ENCODE peak calls at places on chromosomes 3 and 15, in seven cellular contexts. B is stomach, P is PC-9, I is AG04450, H is Caco-2, Q is SK-N-SH, K is HL-60. C is an unnamed sample.

GRCh38 chr3:171966533-171967136 is 72.7 kb upstream of the FNDC3B start:
- DNase-seq in P (no peak), B (no peak), Q (no peak), K (no peak), I (no peak), H (no peak), C (no peak)

GRCh38 chr3:154943981-154944380 is 136.1 kb upstream of the MME start:
- DNase-seq in P (no peak), I (no peak), H (no peak), B (no peak), Q (no peak), K (no peak), C (no peak)

GRCh38 chr3:72152551-72153476 is 367.9 kb upstream of the PROK2 start:
- DNase-seq in Q (peak), P (no peak), I (peak), H (no peak), K (no peak), B (peak), C (peak)

GRCh38 chr3:131193671-131194291 is 167.1 kb downstream of the NEK11 start:
- DNase-seq in B (no peak), P (no peak), I (no peak), Q (peak), H (no peak), K (no peak), C (no peak)

GRCh38 chr15:83658406-83658805 is 4.5 kb downstream of the ADAMTSL3 start:
- DNase-seq in H (no peak), Q (no peak), I (no peak), K (no peak), P (no peak), B (no peak), C (no peak)

GRCh38 chr3:156997351-156997750 is 162.6 kb downstream of the CCNL1 start:
- DNase-seq in H (no peak), Q (no peak), K (no peak), P (peak), B (no peak), I (no peak), C (no peak)

GRCh38 chr3:5310509-5310908 is 123.0 kb downstream of the EDEM1 start:
- DNase-seq in Q (no peak), B (no peak), I (no peak), H (no peak), P (no peak), K (no peak), C (no peak)

GRCh38 chr15:90190606-90191343 is 10.4 kb upstream of the SEMA4B start:
- DNase-seq in B (peak), I (no peak), H (no peak), P (peak), K (no peak), Q (no peak), C (no peak)

GRCh38 chr3:32220006-32220405 is 18.5 kb upstream of the CMTM8 start:
- DNase-seq in I (no peak), P (no peak), K (no peak), B (no peak), Q (no peak), H (no peak), C (no peak)

GRCh38 chr15:99446565-99447496 is 119.0 kb upstream of the MEF2A start:
- DNase-seq in K (no peak), B (peak), I (no peak), Q (peak), P (no peak), H (no peak), C (no peak)

GRCh38 chr3:187044206-187044605 is 95.1 kb downstream of the RPL39L start:
- DNase-seq in P (no peak), B (no peak), Q (no peak), K (no peak), H (no peak), I (no peak), C (no peak)

GRCh38 chr3:129824926-129825541 is 68.5 kb downstream of the TMCC1 start:
- DNase-seq in I (peak), B (no peak), P (peak), H (peak), K (peak), Q (peak), C (peak)

GRCh38 chr15:90004671-90005070 is 3.5 kb downstream of the ZNF710 start:
- DNase-seq in K (peak), P (no peak), Q (no peak), I (peak), H (no peak), B (no peak), C (peak)

GRCh38 chr15:69390575-69390974 is 23.6 kb upstream of the KIF23 start:
- DNase-seq in Q (no peak), K (no peak), B (no peak), P (peak), H (no peak), I (no peak), C (no peak)

GRCh38 chr3:72418149-72418686 is 430.0 kb downstream of the SHQ1 start:
- DNase-seq in I (no peak), H (no peak), K (no peak), B (no peak), P (no peak), Q (no peak), C (no peak)

GRCh38 chr15:67685008-67685599 is 140.2 kb upstream of the SKOR1 start:
- DNase-seq in K (no peak), P (no peak), I (no peak), H (no peak), B (no peak), Q (peak), C (no peak)

GRCh38 chr3:132004571-132004970 is 30.2 kb downstream of the CPNE4 start:
- DNase-seq in K (no peak), Q (no peak), I (no peak), B (no peak), P (no peak), H (no peak), C (no peak)

GRCh38 chr3:14435175-14436011 is 33.0 kb downstream of the SLC6A6 start:
- DNase-seq in P (peak), Q (no peak), K (no peak), H (no peak), I (no peak), B (peak), C (no peak)

GRCh38 chr3:29245441-29245840 is 35.4 kb upstream of the RBMS3 start:
- DNase-seq in I (no peak), P (no peak), Q (no peak), B (no peak), H (no peak), K (no peak), C (no peak)

GRCh38 chr3:38022887-38023709 is 6.3 kb downstream of the PLCD1 start:
- DNase-seq in P (no peak), B (no peak), I (no peak), K (no peak), H (no peak), Q (no peak), C (no peak)

GRCh38 chr3:38114875-38115644 is 21.9 kb downstream of the ACAA1 start:
- DNase-seq in P (no peak), K (no peak), Q (no peak), I (no peak), H (peak), B (no peak), C (no peak)

GRCh38 chr3:101823525-101823924 is 25.8 kb upstream of the NFKBIZ start:
- DNase-seq in Q (no peak), H (no peak), I (no peak), K (no peak), B (no peak), P (no peak), C (no peak)

GRCh38 chr3:42129014-42129953 is 38.1 kb downstream of the TRAK1 start:
- DNase-seq in P (peak), K (no peak), Q (no peak), H (peak), B (peak), I (no peak), C (no peak)

GRCh38 chr3:147649475-147649874 is 240.3 kb downstream of the ZIC1 start:
- DNase-seq in Q (no peak), P (no peak), H (no peak), B (no peak), K (no peak), I (no peak), C (no peak)

GRCh38 chr3:37287776-37288175 is 113.4 kb upstream of the LRRFIP2 start:
- DNase-seq in B (no peak), I (no peak), P (no peak), Q (no peak), H (no peak), K (no peak), C (no peak)

GRCh38 chr15:74333093-74333492 is 34.4 kb downstream of the CYP11A1 start:
- DNase-seq in K (no peak), H (no peak), I (no peak), Q (no peak), B (no peak), P (no peak), C (no peak)

GRCh38 chr3:193031909-193032308 is 114.3 kb upstream of the MB21D2 start:
- DNase-seq in B (no peak), P (no peak), Q (no peak), I (no peak), K (no peak), H (no peak), C (no peak)

GRCh38 chr3:184428561-184429175 is 48.8 kb downstream of the CHRD start:
- DNase-seq in P (no peak), H (no peak), B (no peak), Q (no peak), I (no peak), K (no peak), C (no peak)

GRCh38 chr15:29071193-29071906 is 185.6 kb downstream of the APBA2 start:
- DNase-seq in B (peak), I (no peak), K (no peak), Q (no peak), H (no peak), P (no peak), C (no peak)

GRCh38 chr3:148948913-148949657 is 42.3 kb upstream of the GYG1 start:
- DNase-seq in I (no peak), Q (no peak), H (no peak), P (no peak), K (no peak), B (no peak), C (no peak)

GRCh38 chr3:148954981-148955380 is 36.4 kb upstream of the GYG1 start:
- DNase-seq in I (no peak), H (no peak), K (no peak), Q (no peak), P (no peak), B (no peak), C (no peak)

GRCh38 chr3:148953094-148953493 is 38.2 kb upstream of the GYG1 start:
- DNase-seq in Q (no peak), P (no peak), H (no peak), B (no peak), K (no peak), I (no peak), C (no peak)

GRCh38 chr3:148951599-148952361 is 39.6 kb upstream of the GYG1 start:
- DNase-seq in B (no peak), Q (no peak), P (no peak), I (no peak), K (no peak), H (no peak), C (no peak)

DNA sequence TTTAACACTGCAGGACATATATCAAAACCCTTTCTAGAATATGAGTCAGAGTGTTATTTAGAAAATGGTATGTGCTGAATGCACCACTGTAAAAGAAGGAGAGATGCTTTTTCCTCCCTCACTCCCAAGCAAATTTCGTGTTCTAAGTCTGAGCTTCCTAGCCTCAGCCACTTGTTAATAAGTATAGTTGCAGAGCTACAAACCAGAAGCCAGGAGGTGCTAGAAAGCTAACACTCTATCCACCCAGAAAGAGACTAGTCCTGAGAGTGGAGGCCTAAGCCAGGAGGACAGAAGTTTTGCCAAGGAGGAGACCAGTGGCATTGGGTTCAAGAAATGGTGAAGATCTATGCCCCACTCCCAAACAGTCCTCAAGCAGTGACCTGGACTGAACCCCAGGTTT is 40.5 kb upstream of the GYG1 start:
- DNase-seq in B (no peak), P (no peak), Q (no peak), K (no peak), I (no peak), H (no peak), C (no peak)
- TF ChIP-seq CTCF in B (no peak), P (peak), Q (peak), K (no peak), I (peak), H (no peak), C (no peak)

GRCh38 chr3:98323425-98323824 is 30.2 kb upstream of the OR5K4 start:
- DNase-seq in I (no peak), Q (no peak), H (no peak), P (no peak), B (no peak), K (no peak), C (no peak)

GRCh38 chr3:98326945-98327344 is 26.7 kb upstream of the OR5K4 start:
- DNase-seq in H (no peak), B (no peak), P (no peak), I (no peak), K (no peak), Q (no peak), C (no peak)

GRCh38 chr3:98326036-98326435 is 27.6 kb upstream of the OR5K4 start:
- DNase-seq in Q (no peak), K (no peak), B (no peak), P (no peak), H (no peak), I (no peak), C (no peak)

GRCh38 chr3:98326494-98326893 is 27.2 kb upstream of the OR5K4 start:
- DNase-seq in P (no peak), K (no peak), H (no peak), I (no peak), B (no peak), Q (no peak), C (no peak)

DNA sequence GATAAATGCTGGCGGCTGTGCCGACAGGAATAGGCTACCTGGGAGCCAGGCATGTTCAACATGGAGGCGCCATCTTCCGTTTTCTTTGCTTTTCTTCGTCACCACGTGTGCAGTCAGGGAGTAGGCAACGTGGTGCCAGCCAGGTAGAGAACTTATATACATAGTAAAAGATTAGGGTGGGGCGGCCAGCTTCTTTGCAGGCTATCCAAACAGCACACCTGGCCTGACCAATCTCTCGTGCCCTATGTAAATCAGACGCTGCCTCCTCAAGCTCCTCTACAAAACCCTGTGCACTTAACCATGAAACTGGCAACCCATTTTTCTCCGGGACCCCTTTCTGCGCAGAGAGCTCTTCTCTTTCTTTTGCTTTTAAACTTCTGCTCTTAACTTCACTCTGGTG is 28.6 kb upstream of the OR5K4 start:
- DNase-seq in P (peak), H (no peak), K (no peak), I (no peak), B (peak), Q (no peak), C (no peak)
- H3K4me3 ChIP-seq in P (no peak), H (no peak), K (no peak), I (no peak), B (peak), Q (no peak), C (no peak)

GRCh38 chr15:39468341-39468740 is 112.5 kb upstream of the THBS1 start:
- DNase-seq in B (no peak), K (peak), Q (no peak), P (no peak), H (no peak), I (no peak), C (no peak)

GRCh38 chr15:39465843-39466242 is 115.0 kb upstream of the THBS1 start:
- DNase-seq in H (no peak), Q (no peak), K (no peak), P (no peak), B (no peak), I (no peak), C (no peak)

GRCh38 chr15:39462691-39463090 is 118.2 kb upstream of the THBS1 start:
- DNase-seq in B (no peak), Q (no peak), P (no peak), I (no peak), H (no peak), K (no peak), C (no peak)

GRCh38 chr15:39468828-39469227 is 112.1 kb upstream of the THBS1 start:
- DNase-seq in I (no peak), Q (no peak), H (no peak), K (peak), B (no peak), P (no peak), C (no peak)

GRCh38 chr15:39466428-39466827 is 114.5 kb upstream of the THBS1 start:
- DNase-seq in H (no peak), Q (no peak), I (no peak), K (no peak), P (no peak), B (peak), C (peak)
- TF ChIP-seq CTCF in H (no peak), Q (no peak), I (no peak), K (no peak), P (no peak), B (no peak), C (no peak)

GRCh38 chr3:181932039-181932438 is 220.3 kb downstream of the SOX2 start:
- DNase-seq in Q (no peak), K (no peak), P (no peak), H (no peak), B (no peak), I (no peak), C (no peak)
- H3K4me3 ChIP-seq in Q (no peak), K (no peak), P (no peak), H (no peak), B (no peak), I (no peak), C (no peak)

GRCh38 chr3:12689997-12690711 is 26.2 kb upstream of the RAF1 start:
- DNase-seq in H (no peak), Q (no peak), B (no peak), I (no peak), P (no peak), K (no peak), C (no peak)

GRCh38 chr3:12681089-12681488 is 17.2 kb upstream of the RAF1 start:
- DNase-seq in P (no peak), I (no peak), K (no peak), B (no peak), H (no peak), Q (no peak), C (no peak)

GRCh38 chr3:12681586-12682371 is 17.9 kb upstream of the RAF1 start:
- DNase-seq in I (no peak), P (no peak), B (no peak), Q (no peak), H (no peak), K (peak), C (peak)

GRCh38 chr3:12687948-12688347 is 24.0 kb upstream of the RAF1 start:
- DNase-seq in H (no peak), B (no peak), Q (no peak), I (no peak), K (no peak), P (no peak), C (no peak)

GRCh38 chr3:12686096-12686495 is 22.2 kb upstream of the RAF1 start:
- DNase-seq in Q (no peak), H (no peak), B (no peak), K (no peak), I (no peak), P (no peak), C (no peak)
- TF ChIP-seq CTCF in Q (no peak), H (no peak), B (no peak), K (no peak), I (no peak), P (no peak), C (no peak)

DNA sequence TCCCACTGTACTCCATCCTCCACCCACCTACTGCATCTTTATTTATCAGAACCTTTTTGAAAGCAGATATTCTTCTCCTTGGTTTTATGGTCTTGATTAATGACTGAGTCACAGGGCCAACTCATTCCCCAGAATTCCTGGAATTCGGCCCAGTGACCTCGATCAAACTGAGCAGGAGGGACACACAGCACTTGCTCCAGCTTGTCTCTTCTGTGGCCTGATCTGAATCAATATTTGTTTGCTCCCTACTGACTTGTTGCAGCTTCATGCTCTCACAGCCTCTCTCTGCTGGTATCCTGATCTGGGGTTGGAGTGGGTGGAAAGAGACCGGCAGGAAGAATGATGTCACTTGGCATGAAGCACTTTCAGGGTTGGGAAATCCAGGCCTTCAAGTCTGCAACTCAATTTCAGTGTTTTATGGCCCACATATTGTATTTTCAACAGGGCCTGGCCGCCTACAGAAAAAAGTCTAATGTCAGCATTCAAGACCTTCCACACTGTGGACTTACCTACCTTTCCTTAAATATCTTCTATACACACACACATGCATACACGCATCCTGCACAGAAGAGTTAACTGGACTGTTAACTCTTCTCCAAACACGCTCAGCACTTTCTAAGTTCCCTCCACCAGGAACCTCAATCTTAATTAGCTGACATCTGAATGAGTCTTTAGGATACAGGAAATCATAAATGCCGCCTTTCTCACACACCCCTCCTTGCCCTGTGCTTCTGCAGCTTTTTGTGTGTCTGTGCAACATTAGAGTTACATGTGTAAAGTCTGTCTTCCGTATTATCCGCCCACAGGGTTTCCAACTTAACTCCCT is 4.6 kb downstream of the ANXA2 start:
- DNase-seq in K (no peak), B (peak), Q (no peak), H (peak), P (peak), I (no peak), C (peak)
- H3K4me3 ChIP-seq in K (no peak), B (peak), Q (peak), H (no peak), P (peak), I (peak), C (no peak)

GRCh38 chr3:43609406-43609805 is 12.4 kb downstream of the ANO10 start:
- DNase-seq in B (no peak), Q (no peak), K (no peak), P (no peak), I (no peak), H (no peak), C (no peak)
- TF ChIP-seq CTCF in B (no peak), Q (no peak), K (no peak), P (no peak), I (no peak), H (no peak), C (no peak)

GRCh38 chr3:143171656-143172055 is 52.1 kb downstream of the CHST2 start:
- DNase-seq in K (no peak), P (no peak), H (no peak), Q (no peak), I (no peak), B (no peak), C (no peak)

GRCh38 chr3:143171141-143171651 is 51.6 kb downstream of the CHST2 start:
- DNase-seq in B (no peak), K (peak), Q (no peak), H (no peak), P (no peak), I (peak), C (no peak)

GRCh38 chr3:143168518-143169192 is 49.1 kb downstream of the CHST2 start:
- DNase-seq in P (no peak), Q (no peak), H (no peak), I (no peak), K (no peak), B (no peak), C (no peak)

GRCh38 chr3:143170676-143171075 is 51.1 kb downstream of the CHST2 start:
- DNase-seq in K (no peak), B (no peak), Q (no peak), P (no peak), I (no peak), H (no peak), C (no peak)

DNA sequence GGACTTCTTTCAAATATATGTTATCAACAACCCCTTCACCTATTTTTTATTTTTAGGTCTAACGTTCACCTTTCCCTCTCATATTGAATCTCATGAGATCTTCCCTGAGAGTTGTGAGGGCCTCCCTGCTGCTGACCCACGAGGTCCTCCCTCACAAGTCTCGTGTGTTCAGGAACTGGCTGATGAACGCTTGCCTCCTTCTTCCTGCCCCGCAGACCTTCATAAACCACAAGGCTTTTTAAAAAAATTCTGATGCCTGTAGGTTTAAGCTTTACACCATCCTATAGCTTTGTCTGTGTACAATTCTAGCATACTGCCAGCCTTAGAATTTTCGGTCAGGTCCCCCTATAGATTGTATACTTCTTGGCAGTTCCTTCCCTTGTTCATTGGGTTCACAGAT is 50.5 kb downstream of the CHST2 start:
- DNase-seq in B (no peak), K (no peak), P (no peak), I (no peak), Q (no peak), H (no peak), C (no peak)
- H3K4me3 ChIP-seq in B (no peak), K (no peak), P (no peak), I (no peak), Q (no peak), H (no peak), C (no peak)

C was measured in lung.